ENCODE peak calls at places on chromosome X, in four cellular contexts. Y, P, U and V are unnamed samples.

GRCh38 chrX:68945603-68946228 is 116.9 kb downstream of the EFNB1 start:
- DNase-seq in Y (no peak), P (no peak), U (peak), V (peak)

GRCh38 chrX:10045327-10046000 is 78.3 kb downstream of the CLDN34 start:
- DNase-seq in Y (no peak), P (no peak), U (no peak), V (no peak)

GRCh38 chrX:72126048-72126415 is 5.7 kb downstream of the RTL5 start:
- DNase-seq in Y (peak), P (no peak), U (no peak), V (no peak)

GRCh38 chrX:114611018-114611619 is 27.2 kb downstream of the HTR2C start:
- DNase-seq in Y (no peak), P (no peak), U (peak), V (no peak)

GRCh38 chrX:139332441-139332840 is 198.1 kb upstream of the F9 start:
- DNase-seq in Y (no peak), P (no peak), U (no peak), V (no peak)

GRCh38 chrX:39519213-39519544 is 578.6 kb downstream of the BCOR start:
- DNase-seq in Y (peak), P (no peak), U (no peak), V (no peak)

GRCh38 chrX:74458738-74459137 is 37.4 kb downstream of the SLC16A2 start:
- DNase-seq in Y (no peak), P (no peak), U (no peak), V (peak)

GRCh38 chrX:44012484-44013096 is 39.4 kb upstream of the NDP start:
- DNase-seq in Y (no peak), P (peak), U (no peak), V (peak)

GRCh38 chrX:39158801-39159657 is 357.8 kb downstream of the MID1IP1 start:
- DNase-seq in Y (no peak), P (no peak), U (no peak), V (no peak)

GRCh38 chrX:24396930-24397277 is 36.5 kb downstream of the SUPT20HL1 start:
- DNase-seq in Y (no peak), P (no peak), U (no peak), V (no peak)

GRCh38 chrX:37474478-37474877 is 97.0 kb upstream of the LANCL3 start:
- DNase-seq in Y (no peak), P (no peak), U (no peak), V (no peak)

GRCh38 chrX:110858565-110858964 is 62.9 kb upstream of the CHRDL1 start:
- DNase-seq in Y (no peak), P (no peak), U (no peak), V (no peak)

GRCh38 chrX:24146283-24146865 is 3.2 kb upstream of the ZFX start:
- DNase-seq in Y (no peak), P (no peak), U (no peak), V (no peak)

GRCh38 chrX:56499372-56499771 is 64.1 kb upstream of the UBQLN2 start:
- DNase-seq in Y (no peak), P (no peak), U (no peak), V (no peak)

GRCh38 chrX:33906971-33907370 is 225.1 kb downstream of the FAM47A start:
- DNase-seq in Y (no peak), P (no peak), U (no peak), V (no peak)

GRCh38 chrX:101417981-101418841 is 10.2 kb downstream of the HNRNPH2 start:
- DNase-seq in Y (peak), P (peak), U (no peak), V (no peak)

GRCh38 chrX:39705299-39705698 is 392.5 kb downstream of the BCOR start:
- DNase-seq in Y (peak), P (peak), U (peak), V (peak)

GRCh38 chrX:109345866-109346265 is 136.0 kb downstream of the GUCY2F start:
- DNase-seq in Y (no peak), P (no peak), U (no peak), V (no peak)

GRCh38 chrX:46016296-46016695 is 528.9 kb downstream of the ZNF674 start:
- DNase-seq in Y (no peak), P (no peak), U (no peak), V (no peak)

GRCh38 chrX:11135483-11136185 is 24.5 kb downstream of the HCCS start:
- DNase-seq in Y (no peak), P (no peak), U (no peak), V (no peak)

GRCh38 chrX:41381685-41382084 is 47.7 kb downstream of the DDX3X start:
- DNase-seq in Y (no peak), P (peak), U (peak), V (peak)

GRCh38 chrX:41377624-41378023 is 43.7 kb downstream of the DDX3X start:
- DNase-seq in Y (no peak), P (no peak), U (no peak), V (no peak)

GRCh38 chrX:41384041-41384705 is 50.2 kb downstream of the DDX3X start:
- DNase-seq in Y (peak), P (peak), U (peak), V (peak)

GRCh38 chrX:41386222-41386990 is 52.4 kb downstream of the DDX3X start:
- DNase-seq in Y (no peak), P (no peak), U (no peak), V (no peak)

DNA sequence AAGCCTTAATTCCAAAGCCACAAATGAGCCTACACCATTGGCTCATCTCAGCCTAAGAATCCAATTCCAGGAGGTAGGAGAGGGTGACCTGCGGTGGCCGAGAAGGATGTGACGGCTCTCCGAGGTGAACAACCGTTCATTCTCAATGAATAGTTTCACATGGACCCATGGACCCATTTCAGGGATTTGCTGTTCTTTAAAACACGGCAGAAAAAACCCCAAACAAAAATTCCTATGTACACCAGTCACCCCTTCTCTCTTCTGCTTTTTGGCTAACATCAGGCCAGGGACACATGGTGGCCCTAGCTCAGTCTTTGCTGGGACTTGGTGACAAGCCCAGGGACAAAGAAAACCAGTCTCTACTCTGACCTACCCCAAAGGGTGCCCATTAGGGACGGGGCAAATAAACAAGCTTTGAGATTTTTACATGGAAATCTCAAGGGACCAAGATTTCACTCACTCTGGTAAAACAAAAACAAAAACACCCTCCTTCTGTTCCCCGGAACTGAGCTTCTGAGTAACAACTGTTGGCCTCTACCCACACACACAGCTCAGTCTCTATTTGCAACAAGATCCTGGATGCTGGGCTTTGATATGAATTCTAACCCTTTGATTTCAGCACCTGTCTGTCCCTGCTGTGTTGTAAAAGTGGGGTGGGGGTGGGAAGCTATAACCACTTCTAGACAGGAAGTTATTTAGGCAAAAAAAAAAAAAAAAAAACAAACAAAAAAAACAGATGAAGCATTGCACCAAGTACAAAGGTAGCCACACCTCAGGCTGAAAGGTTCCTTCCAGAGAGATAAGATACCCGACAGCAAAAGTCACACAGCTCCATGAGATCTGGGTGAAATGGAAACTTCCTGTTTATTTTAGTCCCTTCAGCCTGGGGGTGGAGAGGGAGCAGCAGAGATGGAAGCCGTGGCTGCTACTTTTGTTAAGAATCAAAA is 49.0 kb downstream of the DDX3X start:
- DNase-seq in Y (no peak), P (no peak), U (no peak), V (no peak)
- TF ChIP-seq POLR2A in Y (no peak), P (no peak), U (no peak), V (no peak)

GRCh38 chrX:49186125-49187027 is at the start of gene PRICKLE3:
- DNase-seq in Y (peak), P (peak), U (peak), V (no peak)
- TF ChIP-seq POLR2A in Y (peak), P (peak), U (peak), V (peak)

GRCh38 chrX:17669891-17670290 is 67.4 kb upstream of the SCML1 start:
- DNase-seq in Y (no peak), P (no peak), U (no peak), V (no peak)
- TF ChIP-seq POLR2A in Y (no peak), P (no peak), U (no peak), V (no peak)

DNA sequence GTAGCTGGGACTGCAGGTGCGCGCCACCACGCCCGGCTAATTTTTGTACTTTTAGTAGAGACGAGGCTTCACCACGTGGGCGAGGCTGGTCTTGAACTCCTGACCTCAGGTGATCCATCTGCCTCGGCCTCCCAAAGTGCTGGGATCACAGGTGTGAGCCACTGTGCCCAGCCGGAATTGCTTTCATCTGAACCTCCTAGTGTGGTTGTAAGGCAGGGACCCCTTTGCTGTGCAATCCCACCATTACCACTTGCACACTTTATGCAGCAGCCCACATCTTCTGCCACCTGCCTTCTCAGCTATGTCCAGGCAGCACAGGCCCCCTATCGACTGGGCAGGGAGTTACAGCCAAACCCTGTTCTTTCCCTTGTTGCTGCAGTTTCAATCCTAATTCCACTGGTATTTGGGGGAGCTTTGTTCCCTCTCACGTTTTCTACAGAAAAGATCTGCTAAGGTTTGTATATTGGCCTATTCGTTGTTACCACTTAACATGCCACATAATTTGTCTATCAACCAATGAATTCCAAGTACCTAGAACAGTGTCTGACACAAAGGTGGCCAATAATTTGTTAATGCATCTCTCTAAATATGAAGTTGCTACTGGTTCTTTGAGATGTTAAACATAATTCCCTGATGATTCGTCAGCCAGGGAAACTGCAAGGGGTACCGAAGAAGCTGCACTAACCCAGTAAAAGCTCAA is 6.5 kb downstream of the RPL39 start:
- DNase-seq in Y (no peak), P (no peak), U (peak), V (no peak)
- TF ChIP-seq POLR2A in Y (no peak), P (no peak), U (peak), V (no peak)

DNA sequence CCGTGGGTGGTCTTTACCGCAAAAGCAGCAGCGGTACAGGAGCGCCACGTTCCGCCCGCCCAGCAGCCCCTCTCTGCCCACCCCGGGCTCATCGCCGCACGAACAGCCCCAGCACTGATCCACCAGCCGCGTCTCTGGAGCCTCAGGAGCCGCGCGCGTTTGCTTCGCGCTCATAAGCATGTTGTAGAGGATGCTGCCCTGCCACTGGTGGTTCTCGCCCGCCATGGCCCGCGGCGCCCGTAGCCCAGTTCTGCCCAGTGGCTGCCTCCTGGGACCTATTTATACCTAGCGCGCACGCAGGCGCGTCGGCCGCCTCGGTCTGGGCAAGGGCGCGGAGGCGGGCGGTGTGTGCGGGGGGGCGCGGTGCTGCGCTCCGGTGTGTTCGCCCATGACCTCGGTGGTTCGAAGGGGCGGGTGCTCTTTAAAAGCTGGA is at the start of gene NR0B1:
- DNase-seq in Y (peak), P (no peak), U (no peak), V (no peak)
- TF ChIP-seq POLR2A in Y (no peak), P (no peak), U (no peak), V (no peak)

DNA sequence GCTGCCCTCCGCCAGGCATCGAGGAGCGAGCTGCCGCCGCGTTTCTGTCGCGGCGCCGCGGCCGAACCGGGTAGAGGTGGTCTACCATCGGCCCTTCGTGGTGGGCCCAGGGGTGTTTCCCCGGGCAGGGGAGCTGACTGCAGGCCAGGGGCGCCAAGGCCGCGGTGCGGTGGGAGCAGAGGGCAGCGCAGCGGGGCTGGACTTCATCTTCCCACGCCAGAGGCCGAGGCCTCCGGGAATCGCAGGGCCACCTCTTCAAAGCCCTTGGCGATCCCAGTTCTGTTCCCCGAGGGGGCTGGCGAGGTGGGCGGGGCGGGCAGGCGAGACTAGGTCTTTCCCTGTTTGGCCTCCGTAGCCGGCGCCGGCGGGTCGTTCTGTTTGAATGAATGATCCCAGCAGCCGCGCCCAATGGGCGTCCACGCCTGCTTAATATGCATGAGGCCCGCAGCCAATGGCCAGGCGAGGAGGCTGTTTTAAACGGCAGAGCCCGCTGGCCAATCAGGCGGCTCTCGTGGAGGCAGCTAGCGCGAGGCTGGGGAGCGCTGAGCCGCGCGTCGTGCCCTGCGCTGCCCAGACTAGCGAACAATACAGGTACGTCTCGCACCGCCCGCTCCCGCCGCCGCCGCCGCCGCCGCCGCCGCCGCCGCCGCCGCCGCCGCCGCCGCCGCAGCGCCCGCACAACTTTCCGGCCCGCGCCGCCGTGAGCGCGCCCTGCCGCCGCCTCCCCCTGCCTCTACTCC is at the start of gene HMGB3:
- DNase-seq in Y (peak), P (peak), U (peak), V (peak)
- TF ChIP-seq POLR2A in Y (no peak), P (peak), U (peak), V (peak)

DNA sequence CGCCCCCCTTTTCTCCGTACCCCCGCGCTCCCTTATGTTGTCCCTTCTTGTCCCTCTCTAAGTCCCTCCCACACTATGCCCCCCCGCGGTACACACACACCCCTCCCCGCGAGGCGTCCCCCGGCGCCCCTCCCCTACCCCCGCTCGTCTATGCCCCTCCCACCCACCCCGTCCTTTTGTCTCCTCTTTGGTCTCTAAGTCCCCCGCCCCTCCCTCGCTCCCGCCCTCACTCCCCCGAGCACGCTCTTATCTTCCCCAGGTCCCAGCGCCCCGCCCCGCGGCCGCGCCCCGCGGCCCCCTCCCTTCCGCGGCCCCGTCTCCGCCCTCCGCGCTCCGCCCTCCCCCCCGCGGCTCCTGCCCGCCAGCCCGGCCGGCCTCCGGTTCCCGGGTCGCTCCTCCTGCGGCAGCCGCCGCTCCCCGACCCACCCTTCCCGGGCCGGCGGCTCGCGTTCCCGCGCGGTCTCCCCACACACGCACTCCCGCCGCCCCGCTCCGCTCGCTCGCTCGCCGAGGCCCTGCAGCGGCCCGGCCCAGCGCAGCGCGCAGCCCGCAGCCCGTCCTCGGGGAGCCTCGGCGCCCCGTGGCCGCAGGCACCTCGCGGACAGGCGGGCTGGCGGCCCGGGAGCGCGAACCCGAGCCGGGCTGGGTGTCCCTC is 26.3 kb downstream of the UTP14A start:
- DNase-seq in Y (peak), P (peak), U (peak), V (peak)
- TF ChIP-seq POLR2A in Y (peak), P (peak), U (no peak), V (peak)